ENCODE peak calls at places on chromosomes 13 and 19, in six cellular contexts. K, A, Q, G, F and L are unnamed samples. For H3K4me1 and H3K27me3, the result is how much of the 10 kb centered on the place peaks cover.

GRCh38 chr19:7219056-7219455 is 75.2 kb downstream of the INSR start:
- DNase-seq in A (no peak), K (no peak), G (no peak), F (no peak), Q (no peak), L (peak)

GRCh38 chr13:57629391-57629804 is 2.1 kb upstream of the PCDH17 start:
- DNase-seq in F (no peak), G (peak), Q (no peak), A (no peak), K (peak), L (no peak)

GRCh38 chr13:94329754-94330551 is 149.5 kb downstream of the DCT start:
- DNase-seq in K (peak), Q (no peak), G (peak), F (no peak), A (no peak), L (peak)

GRCh38 chr19:2170219-2170618 is 6.5 kb downstream of the DOT1L start:
- DNase-seq in G (no peak), F (no peak), Q (no peak), K (no peak), A (no peak), L (no peak)

GRCh38 chr13:75635621-75636338 is at the start of gene LMO7:
- DNase-seq in Q (peak), G (peak), F (peak), A (peak), K (peak), L (peak)

GRCh38 chr19:31135841-31136240 is 213.4 kb downstream of the TSHZ3 start:
- DNase-seq in Q (no peak), F (no peak), A (no peak), K (no peak), G (no peak), L (no peak)

GRCh38 chr13:48844676-48845075 is 131.0 kb upstream of the FNDC3A start:
- DNase-seq in K (no peak), F (no peak), Q (no peak), A (no peak), G (no peak), L (no peak)

GRCh38 chr13:37621811-37622361 is 23.3 kb upstream of the POSTN start:
- DNase-seq in F (no peak), G (peak), Q (no peak), K (no peak), A (no peak), L (no peak)

GRCh38 chr13:64305246-64305645 is 2889.6 kb upstream of the PCDH20 start:
- DNase-seq in A (no peak), F (no peak), G (no peak), Q (no peak), K (no peak), L (no peak)

GRCh38 chr13:87107626-87108025 is 563.5 kb upstream of the SLITRK5 start:
- DNase-seq in A (no peak), G (no peak), F (no peak), K (no peak), Q (no peak), L (no peak)

GRCh38 chr13:30746816-30747215 is 11.5 kb downstream of the ALOX5AP start:
- DNase-seq in K (no peak), A (no peak), G (no peak), F (no peak), Q (no peak), L (peak)

GRCh38 chr13:110815471-110816204 is 99.2 kb downstream of the ANKRD10 start:
- DNase-seq in Q (no peak), F (no peak), G (no peak), K (no peak), A (no peak), L (no peak)

DNA sequence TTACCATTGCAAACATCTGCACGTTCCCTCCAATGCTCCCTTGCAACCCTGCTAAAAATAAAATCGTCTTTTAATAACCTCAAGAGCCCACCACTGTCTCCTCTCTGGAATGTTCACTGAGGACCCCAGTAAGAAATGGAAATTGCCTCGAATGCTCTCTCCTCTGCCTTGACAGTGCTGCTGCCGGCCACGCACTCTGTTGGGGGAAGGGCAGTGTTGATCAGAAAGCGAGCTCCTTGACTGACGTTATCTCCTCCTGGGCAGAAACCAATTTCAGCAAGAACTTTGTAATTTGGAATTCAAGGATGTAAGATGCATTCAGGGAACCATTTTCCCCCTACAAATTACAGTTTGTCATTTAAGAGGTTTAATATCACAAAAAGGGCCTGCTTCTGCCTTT is 718.5 kb downstream of the UQCRFS1 start:
- DNase-seq in Q (no peak), G (no peak), F (no peak), A (no peak), K (no peak), L (no peak)
- H3K27ac ChIP-seq in Q (no peak), G (no peak), F (no peak), A (peak), K (no peak), L (no peak)

GRCh38 chr13:97274782-97275252 is 52.7 kb downstream of the MBNL2 start:
- DNase-seq in A (no peak), G (no peak), F (no peak), Q (no peak), K (no peak), L (no peak)

GRCh38 chr13:97275265-97275664 is 53.1 kb downstream of the MBNL2 start:
- DNase-seq in K (no peak), A (no peak), Q (no peak), F (no peak), G (peak), L (no peak)

GRCh38 chr13:97275775-97276501 is 53.8 kb downstream of the MBNL2 start:
- DNase-seq in F (no peak), G (no peak), A (no peak), Q (no peak), K (no peak), L (no peak)

GRCh38 chr13:97272526-97272925 is 50.4 kb downstream of the MBNL2 start:
- DNase-seq in A (no peak), F (no peak), G (no peak), Q (no peak), K (no peak), L (no peak)

DNA sequence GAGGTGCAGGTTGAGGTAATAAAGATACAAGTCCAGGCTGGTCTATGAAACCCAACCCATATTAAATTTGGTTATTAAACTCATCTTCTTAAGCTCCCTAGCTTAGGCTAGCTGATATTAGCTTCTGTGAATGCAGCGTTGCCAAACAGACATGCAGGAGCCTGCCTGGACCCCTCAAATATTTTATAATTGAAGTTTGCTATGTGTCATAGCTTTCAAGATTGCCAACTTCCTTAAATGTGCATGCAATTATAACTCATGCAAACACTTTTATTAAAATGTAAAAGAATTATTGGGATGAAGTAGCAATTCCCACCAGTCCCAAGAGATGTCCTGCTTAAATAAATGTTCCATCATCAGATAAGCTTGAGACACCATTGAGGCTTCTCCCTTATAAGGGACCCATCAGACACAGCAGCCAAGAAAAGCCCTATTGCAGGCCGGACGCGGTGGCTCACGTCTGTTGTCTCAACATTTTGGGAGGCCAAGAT is 51.3 kb downstream of the MBNL2 start:
- DNase-seq in F (no peak), G (no peak), A (no peak), Q (no peak), K (no peak), L (no peak)
- H3K4me1 ChIP-seq in F (under half), G (under half), A (under half), Q (under half), K (under half), L (under half)

DNA sequence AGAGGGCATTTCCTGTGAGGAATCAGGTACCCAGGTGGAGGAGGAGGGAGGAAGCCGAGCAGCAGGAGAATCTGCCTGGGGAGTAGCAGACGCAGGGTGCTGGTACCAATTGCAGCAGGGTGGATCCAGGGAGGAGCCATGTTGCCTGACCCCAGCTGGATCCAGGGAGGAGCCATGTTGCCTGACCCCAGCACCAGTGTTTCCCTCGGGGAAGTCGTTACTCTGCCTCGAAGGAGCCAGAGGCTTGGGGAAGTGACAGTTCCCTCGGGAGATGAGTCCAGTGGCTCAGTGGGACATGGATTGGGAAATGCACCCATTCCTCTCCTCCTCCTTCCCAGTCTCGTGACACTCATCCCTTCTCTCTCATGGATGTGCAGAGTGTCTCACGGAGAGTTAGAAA is 31.5 kb downstream of the LAIR2 start:
- DNase-seq in G (no peak), F (no peak), Q (no peak), A (no peak), K (no peak), L (no peak)
- H3K27me3 ChIP-seq in G (under half), F (under half), Q (under half), A (under half), K (under half), L (under half)

GRCh38 chr13:51624695-51625345 is 40.6 kb downstream of the WDFY2 start:
- DNase-seq in A (no peak), G (no peak), F (no peak), K (no peak), Q (no peak), L (no peak)
- H3K27ac ChIP-seq in A (no peak), G (no peak), F (no peak), K (no peak), Q (no peak), L (no peak)

DNA sequence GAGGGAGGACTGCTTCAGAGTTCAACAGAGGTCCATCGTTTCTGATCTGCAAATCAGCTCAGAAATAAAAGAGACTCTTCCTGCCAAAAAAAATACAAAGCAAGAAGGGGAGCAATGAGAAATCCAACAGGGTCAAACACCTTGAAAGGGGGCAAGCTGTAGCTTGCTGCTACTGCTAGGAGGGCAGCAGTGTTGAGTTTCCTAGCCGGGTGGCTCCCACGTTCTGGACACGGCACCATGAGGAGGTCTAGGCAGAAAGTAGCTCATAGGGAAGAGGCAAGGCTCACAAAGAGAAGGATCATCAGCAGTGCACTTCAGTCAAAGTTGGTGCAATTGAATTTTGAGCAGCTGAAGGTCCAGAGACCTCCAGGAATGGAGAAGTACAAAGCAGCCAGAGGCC is 75.3 kb downstream of the FOXO1 start:
- DNase-seq in Q (no peak), A (no peak), F (no peak), K (no peak), G (no peak), L (peak)
- H3K4me1 ChIP-seq in Q (under half), A (under half), F (under half), K (under half), G (under half), L (under half)

DNA sequence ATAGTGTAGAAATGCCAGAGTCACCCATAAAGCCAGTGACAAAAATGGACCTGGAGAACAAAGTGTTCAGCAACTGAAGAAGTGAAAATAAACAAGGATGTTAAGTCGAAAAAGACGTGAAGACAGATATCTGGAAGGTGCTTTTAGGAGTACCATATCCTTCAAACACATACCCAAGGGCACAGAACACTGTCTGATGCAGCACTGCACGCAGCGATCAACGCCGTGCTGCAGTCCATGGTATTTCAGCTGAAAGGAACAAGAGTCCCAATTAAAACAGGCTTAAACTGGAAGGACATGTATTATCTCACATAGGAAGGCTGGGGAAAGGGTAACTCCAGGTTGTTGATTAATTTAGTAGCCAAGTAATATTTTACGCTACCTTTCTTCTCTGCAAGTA is 108.2 kb downstream of the SGCG start:
- DNase-seq in F (no peak), A (no peak), G (no peak), K (no peak), Q (no peak), L (no peak)
- H3K27me3 ChIP-seq in F (under half), A (under half), G (under half), K (under half), Q (under half), L (under half)